ENCODE peak calls at places on chromosomes 11 and 22, in five cellular contexts. One of them, this sample, is unnamed.

GRCh38 chr11:78798567-78799170 is 224.0 kb upstream of the NARS2 start:
- DNase-seq in H1: peak; percentile 86
- DNase-seq in cardiac fibroblast: peak; percentile 79
- DNase-seq in tibial nerve: peak; percentile 42
- DNase-seq in IMR-90: peak; percentile 81
- DNase-seq in this sample: peak; percentile 70

GRCh38 chr11:47104337-47104950 is 72.2 kb downstream of the ARFGAP2 start:
- DNase-seq in H1: no peak
- DNase-seq in cardiac fibroblast: peak; percentile 52
- DNase-seq in tibial nerve: no peak
- DNase-seq in IMR-90: peak; percentile 40
- DNase-seq in this sample: peak; percentile 47

GRCh38 chr22:27207907-27208306 is 550.5 kb downstream of the MIAT start:
- DNase-seq in H1: no peak
- DNase-seq in cardiac fibroblast: no peak
- DNase-seq in tibial nerve: no peak
- DNase-seq in IMR-90: peak; percentile 39
- DNase-seq in this sample: peak; percentile 43

GRCh38 chr11:123047265-123047946 is 14.5 kb downstream of the HSPA8 start:
- DNase-seq in H1: no peak
- DNase-seq in cardiac fibroblast: peak; percentile 44
- DNase-seq in tibial nerve: no peak
- DNase-seq in IMR-90: no peak
- DNase-seq in this sample: peak; percentile 53

GRCh38 chr11:34585870-34586654 is 34.8 kb upstream of the EHF start:
- DNase-seq in H1: no peak
- DNase-seq in cardiac fibroblast: peak; percentile 81
- DNase-seq in tibial nerve: no peak
- DNase-seq in IMR-90: peak; percentile 71
- DNase-seq in this sample: peak; percentile 81

GRCh38 chr11:73414977-73415492 is 38.8 kb downstream of the RELT start:
- DNase-seq in H1: no peak
- DNase-seq in cardiac fibroblast: peak; percentile 49
- DNase-seq in tibial nerve: no peak
- DNase-seq in IMR-90: peak; percentile 79
- DNase-seq in this sample: peak; percentile 56

GRCh38 chr11:1747753-1748466 is 2.5 kb downstream of the IFITM10 start:
- DNase-seq in H1: no peak
- DNase-seq in cardiac fibroblast: no peak
- DNase-seq in tibial nerve: no peak
- DNase-seq in IMR-90: no peak
- DNase-seq in this sample: no peak

GRCh38 chr11:46363455-46363920 is 16.2 kb downstream of the DGKZ start:
- DNase-seq in H1: no peak
- DNase-seq in cardiac fibroblast: no peak
- DNase-seq in tibial nerve: no peak
- DNase-seq in IMR-90: peak; percentile 33
- DNase-seq in this sample: no peak

GRCh38 chr11:64249563-64250405 is 1.5 kb upstream of the PLCB3 start:
- DNase-seq in H1: peak; percentile 65
- DNase-seq in cardiac fibroblast: no peak
- DNase-seq in tibial nerve: no peak
- DNase-seq in IMR-90: no peak
- DNase-seq in this sample: no peak

GRCh38 chr11:66068923-66069714 is 953 bp upstream of the PACS1 start:
- DNase-seq in H1: peak; percentile 48
- DNase-seq in cardiac fibroblast: peak; percentile 76
- DNase-seq in tibial nerve: no peak
- DNase-seq in IMR-90: peak; percentile 63
- DNase-seq in this sample: peak; percentile 56

GRCh38 chr11:109994896-109995295 is 98.3 kb upstream of the ZC3H12C start:
- DNase-seq in H1: no peak
- DNase-seq in cardiac fibroblast: peak; percentile 14
- DNase-seq in tibial nerve: no peak
- DNase-seq in IMR-90: no peak
- DNase-seq in this sample: no peak

GRCh38 chr22:29877620-29878019 is 5.4 kb upstream of the MTMR3 start:
- DNase-seq in H1: peak; percentile 26
- DNase-seq in cardiac fibroblast: peak; percentile 49
- DNase-seq in tibial nerve: no peak
- DNase-seq in IMR-90: peak; percentile 31
- DNase-seq in this sample: peak; percentile 27

GRCh38 chr11:112663947-112664634 is 297.1 kb upstream of the NCAM1 start:
- DNase-seq in H1: no peak
- DNase-seq in cardiac fibroblast: no peak
- DNase-seq in tibial nerve: no peak
- DNase-seq in IMR-90: no peak
- DNase-seq in this sample: no peak

GRCh38 chr11:8721740-8722139 is 39.1 kb downstream of the RPL27A start:
- DNase-seq in H1: no peak
- DNase-seq in cardiac fibroblast: peak; percentile 68
- DNase-seq in tibial nerve: no peak
- DNase-seq in IMR-90: no peak
- DNase-seq in this sample: no peak

GRCh38 chr11:4576880-4577279 is 4.7 kb upstream of the OR52I2 start:
- DNase-seq in H1: no peak
- DNase-seq in cardiac fibroblast: no peak
- DNase-seq in tibial nerve: no peak
- DNase-seq in IMR-90: no peak
- DNase-seq in this sample: no peak

GRCh38 chr11:130415719-130416536 is 12.5 kb downstream of the ADAMTS8 start:
- DNase-seq in H1: no peak
- DNase-seq in cardiac fibroblast: no peak
- DNase-seq in tibial nerve: no peak
- DNase-seq in IMR-90: peak; percentile 22
- DNase-seq in this sample: no peak

GRCh38 chr11:9138612-9139579 is 47.5 kb upstream of the SCUBE2 start:
- DNase-seq in H1: peak; percentile 34
- DNase-seq in cardiac fibroblast: peak; percentile 84
- DNase-seq in tibial nerve: no peak
- DNase-seq in IMR-90: peak; percentile 95
- DNase-seq in this sample: peak; percentile 90

GRCh38 chr11:82533628-82534353 is 199.9 kb downstream of the FAM181B start:
- DNase-seq in H1: no peak
- DNase-seq in cardiac fibroblast: no peak
- DNase-seq in tibial nerve: no peak
- DNase-seq in IMR-90: no peak
- DNase-seq in this sample: no peak

GRCh38 chr11:34940026-34940677 is 23.7 kb downstream of the PDHX start:
- DNase-seq in H1: no peak
- DNase-seq in cardiac fibroblast: peak; percentile 43
- DNase-seq in tibial nerve: no peak
- DNase-seq in IMR-90: peak; percentile 33
- DNase-seq in this sample: peak; percentile 16

GRCh38 chr11:62104816-62105610 is 18.8 kb upstream of the INCENP start:
- DNase-seq in H1: no peak
- DNase-seq in cardiac fibroblast: peak; percentile 94
- DNase-seq in tibial nerve: no peak
- DNase-seq in IMR-90: peak; percentile 61
- DNase-seq in this sample: peak; percentile 91

GRCh38 chr22:37371911-37372310 is 55.4 kb downstream of the ELFN2 start:
- DNase-seq in H1: no peak
- DNase-seq in cardiac fibroblast: no peak
- DNase-seq in tibial nerve: no peak
- DNase-seq in IMR-90: no peak
- DNase-seq in this sample: no peak

GRCh38 chr11:1515082-1516060 is 28.8 kb upstream of the MOB2 start:
- DNase-seq in H1: peak; percentile 99
- DNase-seq in cardiac fibroblast: peak; percentile 69
- DNase-seq in tibial nerve: peak; percentile 69
- DNase-seq in IMR-90: peak; percentile 47
- DNase-seq in this sample: peak; percentile 66

GRCh38 chr11:65709661-65710060 is 2.4 kb upstream of the KAT5 start:
- DNase-seq in H1: no peak
- DNase-seq in cardiac fibroblast: peak; percentile 33
- DNase-seq in tibial nerve: no peak
- DNase-seq in IMR-90: no peak
- DNase-seq in this sample: peak; percentile 36

GRCh38 chr11:47172740-47173139 is 3.9 kb downstream of the ARFGAP2 start:
- DNase-seq in H1: no peak
- DNase-seq in cardiac fibroblast: no peak
- DNase-seq in tibial nerve: no peak
- DNase-seq in IMR-90: no peak
- DNase-seq in this sample: no peak

GRCh38 chr11:133834399-133835257 is 10.7 kb downstream of the SPATA19 start:
- DNase-seq in H1: peak; percentile 43
- DNase-seq in cardiac fibroblast: no peak
- DNase-seq in tibial nerve: no peak
- DNase-seq in IMR-90: no peak
- DNase-seq in this sample: no peak

GRCh38 chr11:134854391-134854991 is 442.4 kb upstream of the B3GAT1 start:
- DNase-seq in H1: peak; percentile 33
- DNase-seq in cardiac fibroblast: no peak
- DNase-seq in tibial nerve: no peak
- DNase-seq in IMR-90: no peak
- DNase-seq in this sample: no peak

GRCh38 chr11:75766449-75767227 is 1.9 kb upstream of the DGAT2 start:
- DNase-seq in H1: no peak
- DNase-seq in cardiac fibroblast: no peak
- DNase-seq in tibial nerve: no peak
- DNase-seq in IMR-90: no peak
- DNase-seq in this sample: no peak

GRCh38 chr11:66112640-66113098 is 42.6 kb downstream of the PACS1 start:
- DNase-seq in H1: no peak
- DNase-seq in cardiac fibroblast: peak; percentile 84
- DNase-seq in tibial nerve: no peak
- DNase-seq in IMR-90: peak; percentile 76
- DNase-seq in this sample: peak; percentile 85

GRCh38 chr22:34036936-34037335 is 116.7 kb upstream of the LARGE1 start:
- DNase-seq in H1: no peak
- DNase-seq in cardiac fibroblast: no peak
- DNase-seq in tibial nerve: no peak
- DNase-seq in IMR-90: no peak
- DNase-seq in this sample: no peak

GRCh38 chr22:49199224-49199623 is 628.4 kb downstream of the BRD1 start:
- DNase-seq in H1: no peak
- DNase-seq in cardiac fibroblast: no peak
- DNase-seq in tibial nerve: no peak
- DNase-seq in IMR-90: no peak
- DNase-seq in this sample: no peak

GRCh38 chr22:19085233-19086043 is 36.8 kb downstream of the DGCR2 start:
- DNase-seq in H1: no peak
- DNase-seq in cardiac fibroblast: peak; percentile 54
- DNase-seq in tibial nerve: no peak
- DNase-seq in IMR-90: peak; percentile 52
- DNase-seq in this sample: peak; percentile 48
- TF ChIP-seq CTCF in H1: no peak
- TF ChIP-seq CTCF in cardiac fibroblast: peak; percentile 50
- TF ChIP-seq CTCF in tibial nerve: no peak
- TF ChIP-seq CTCF in IMR-90: peak; percentile 49
- TF ChIP-seq CTCF in this sample: peak; percentile 60

DNA sequence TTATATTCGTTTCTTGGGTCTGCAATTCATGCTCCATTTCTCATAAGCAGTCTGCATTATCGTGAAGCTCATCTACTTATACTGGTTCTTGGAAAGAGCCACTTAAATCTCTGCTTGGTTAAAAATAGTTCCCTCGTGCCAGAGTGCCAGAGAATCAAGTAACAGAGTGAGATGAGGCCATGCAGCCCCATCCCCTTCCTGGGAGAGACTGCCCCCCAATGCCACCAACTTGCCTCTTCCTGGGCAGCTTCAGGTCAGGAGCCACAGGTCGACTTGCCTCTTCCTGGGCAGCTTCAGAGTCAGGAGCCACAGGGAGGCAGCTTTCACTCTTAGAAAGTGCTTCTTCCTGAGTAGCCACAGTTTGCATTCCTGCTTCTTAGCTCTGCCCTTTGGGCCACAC is 223.9 kb upstream of the ZBED5 start:
- DNase-seq in H1: no peak
- DNase-seq in cardiac fibroblast: no peak
- DNase-seq in tibial nerve: no peak
- DNase-seq in IMR-90: no peak
- DNase-seq in this sample: no peak
- H3K4me3 ChIP-seq in H1: no peak overlapping the region
- H3K4me3 ChIP-seq in cardiac fibroblast: no peak overlapping the region
- H3K4me3 ChIP-seq in tibial nerve: no peak overlapping the region
- H3K4me3 ChIP-seq in IMR-90: no peak overlapping the region
- H3K4me3 ChIP-seq in this sample: no peak overlapping the region

GRCh38 chr11:68008381-68009337 is 1.5 kb upstream of the ALDH3B1 start:
- DNase-seq in H1: no peak
- DNase-seq in cardiac fibroblast: no peak
- DNase-seq in tibial nerve: no peak
- DNase-seq in IMR-90: no peak
- DNase-seq in this sample: no peak

GRCh38 chr11:68007498-68008380 is 2.4 kb upstream of the ALDH3B1 start:
- DNase-seq in H1: no peak
- DNase-seq in cardiac fibroblast: no peak
- DNase-seq in tibial nerve: no peak
- DNase-seq in IMR-90: no peak
- DNase-seq in this sample: no peak

GRCh38 chr11:68011046-68011943 is 1.2 kb downstream of the ALDH3B1 start:
- DNase-seq in H1: no peak
- DNase-seq in cardiac fibroblast: no peak
- DNase-seq in tibial nerve: no peak
- DNase-seq in IMR-90: no peak
- DNase-seq in this sample: no peak

GRCh38 chr11:68010058-68011041 is at the start of gene ALDH3B1:
- DNase-seq in H1: peak; percentile 72
- DNase-seq in cardiac fibroblast: peak; percentile 95
- DNase-seq in tibial nerve: peak; percentile 97
- DNase-seq in IMR-90: peak; percentile 70
- DNase-seq in this sample: peak; percentile 88

GRCh38 chr11:68009391-68010000 is 631 bp upstream of the ALDH3B1 start:
- DNase-seq in H1: no peak
- DNase-seq in cardiac fibroblast: peak; percentile 70
- DNase-seq in tibial nerve: no peak
- DNase-seq in IMR-90: peak; percentile 53
- DNase-seq in this sample: peak; percentile 51
- TF ChIP-seq CTCF in H1: no peak
- TF ChIP-seq CTCF in cardiac fibroblast: peak; percentile 34
- TF ChIP-seq CTCF in tibial nerve: no peak
- TF ChIP-seq CTCF in IMR-90: peak; percentile 42
- TF ChIP-seq CTCF in this sample: peak; percentile 31

DNA sequence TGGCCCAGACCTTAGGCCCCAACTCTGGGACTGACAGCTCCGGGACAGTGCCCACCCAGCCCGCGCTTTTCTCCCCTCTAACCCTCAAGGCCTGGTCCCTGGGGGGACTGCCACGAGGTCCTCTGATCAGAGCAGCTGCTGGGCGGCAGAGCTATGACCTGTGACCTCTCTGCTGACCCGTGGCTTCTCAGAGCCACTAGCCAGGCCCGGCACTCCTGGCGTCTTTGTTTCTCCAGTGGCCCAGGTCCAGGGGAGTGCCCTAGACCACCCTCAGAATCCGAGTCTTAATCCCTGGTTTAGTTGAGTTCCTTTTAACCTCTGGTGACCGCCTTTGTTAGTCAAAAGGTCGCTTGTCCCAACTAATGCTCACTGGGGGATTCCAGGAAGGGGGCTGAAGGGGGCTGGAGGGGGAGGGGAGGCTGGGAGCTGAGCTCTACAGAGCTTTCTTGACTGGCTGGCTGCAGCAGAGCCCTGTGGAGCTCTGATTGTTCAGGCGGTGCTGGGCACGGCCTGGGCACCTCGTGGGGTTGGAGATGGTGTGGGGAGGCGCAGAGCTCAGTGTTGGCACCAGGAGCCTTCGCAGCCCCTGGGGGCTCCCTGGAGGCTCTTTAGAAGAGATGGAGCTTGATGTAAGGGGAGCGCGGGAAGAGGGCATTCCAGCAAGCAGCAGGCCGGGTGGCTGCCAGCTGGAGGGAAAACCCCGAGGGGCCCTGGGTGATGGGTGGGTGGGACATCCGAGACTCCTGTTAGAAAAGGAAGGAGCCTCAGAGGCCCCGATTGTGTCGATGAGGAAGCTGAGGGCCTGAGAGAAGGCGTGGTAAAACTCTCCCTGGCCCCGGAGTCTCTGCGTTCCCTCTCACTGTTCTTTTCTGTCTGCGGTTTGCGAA is 1.4 kb downstream of the FBLN1 start:
- DNase-seq in H1: peak; percentile 65
- DNase-seq in cardiac fibroblast: peak; percentile 54
- DNase-seq in tibial nerve: no peak
- DNase-seq in IMR-90: peak; percentile 72
- DNase-seq in this sample: peak; percentile 33
- H3K4me3 ChIP-seq in H1: peak overlapping the region; percentile 76
- H3K4me3 ChIP-seq in cardiac fibroblast: peak overlapping the region; percentile 72
- H3K4me3 ChIP-seq in tibial nerve: peak overlapping the region; percentile 39
- H3K4me3 ChIP-seq in IMR-90: peak overlapping the region; percentile 80
- H3K4me3 ChIP-seq in this sample: peak overlapping the region; percentile 51